ENCODE peak calls at places on chromosomes 3 and 15, in four cellular contexts. F is K562, E is H1, L is GM12878. G is an unnamed sample.

GRCh38 chr3:66532160-66532587 is 31.4 kb upstream of the LRIG1 start:
- DNase-seq in E (peak; percentile 69), F (no peak), L (no peak), G (no peak)

GRCh38 chr3:64022451-64023186 is 675 bp downstream of the PSMD6 start:
- DNase-seq in L (no peak), F (no peak), E (no peak), G (no peak)

GRCh38 chr3:4996771-4997291 is 17.6 kb downstream of the BHLHE40 start:
- DNase-seq in F (peak; percentile 42), L (no peak), E (no peak), G (no peak)

GRCh38 chr3:46866720-46867549 is 3.7 kb upstream of the MYL3 start:
- DNase-seq in E (no peak), F (peak; percentile 91), L (no peak), G (peak; percentile 21)

GRCh38 chr3:11195721-11196332 is 41.5 kb downstream of the HRH1 start:
- DNase-seq in E (no peak), L (no peak), F (no peak), G (peak; percentile 56)

GRCh38 chr3:37768107-37768809 is 93.4 kb upstream of the CTDSPL start:
- DNase-seq in L (no peak), F (no peak), E (no peak), G (peak; percentile 37)

GRCh38 chr3:63967675-63968611 is 55.4 kb downstream of the PSMD6 start:
- DNase-seq in E (no peak), L (peak; percentile 53), F (no peak), G (peak; percentile 70)

GRCh38 chr3:126888186-126888760 is 94.6 kb upstream of the PLXNA1 start:
- DNase-seq in E (no peak), F (no peak), L (no peak), G (no peak)

GRCh38 chr3:25585361-25586166 is 79.1 kb downstream of the TOP2B start:
- DNase-seq in L (no peak), F (no peak), E (no peak), G (peak; percentile 17)

GRCh38 chr3:66371432-66371831 is 129.4 kb downstream of the LRIG1 start:
- DNase-seq in E (no peak), F (no peak), L (no peak), G (no peak)

GRCh38 chr3:175620532-175620931 is 761.4 kb downstream of the NAALADL2 start:
- DNase-seq in L (no peak), F (no peak), E (no peak), G (no peak)

GRCh38 chr3:159734681-159735080 is 254.0 kb upstream of the IL12A start:
- DNase-seq in E (no peak), L (no peak), F (no peak), G (no peak)

GRCh38 chr15:99409097-99409473 is 156.7 kb upstream of the MEF2A start:
- DNase-seq in L (no peak), F (no peak), E (peak; percentile 49), G (peak; percentile 60)

GRCh38 chr3:76585794-76586392 is 454.0 kb upstream of the ROBO2 start:
- DNase-seq in E (no peak), L (no peak), F (peak; percentile 2), G (peak; percentile 32)

GRCh38 chr15:71141572-71141971 is 26.3 kb downstream of the THSD4 start:
- DNase-seq in F (no peak), E (no peak), L (no peak), G (no peak)

GRCh38 chr15:41691471-41691870 is 31.3 kb downstream of the MGA start:
- DNase-seq in L (no peak), F (no peak), E (no peak), G (no peak)

GRCh38 chr3:102460579-102460978 is 25.8 kb downstream of the ZPLD1 start:
- DNase-seq in E (no peak), F (no peak), L (no peak), G (peak; percentile 3)

GRCh38 chr3:4766263-4766662 is 213.0 kb upstream of the BHLHE40 start:
- DNase-seq in L (no peak), E (no peak), F (no peak), G (no peak)

GRCh38 chr15:101023501-101024110 is 104.4 kb downstream of the LRRK1 start:
- DNase-seq in F (no peak), E (no peak), L (no peak), G (no peak)

GRCh38 chr3:43371494-43371893 is 85.2 kb downstream of the SNRK start:
- DNase-seq in F (no peak), L (no peak), E (no peak), G (no peak)

GRCh38 chr15:97082835-97083234 is 752.3 kb downstream of the NR2F2 start:
- DNase-seq in E (no peak), L (no peak), F (no peak), G (no peak)

GRCh38 chr15:101084801-101085200 is 165.6 kb downstream of the LRRK1 start:
- DNase-seq in L (no peak), F (no peak), E (no peak), G (no peak)

GRCh38 chr3:14699643-14700042 is 24.7 kb downstream of the C3orf20 start:
- DNase-seq in F (no peak), E (no peak), L (no peak), G (no peak)

GRCh38 chr3:38479431-38480092 is 16.6 kb upstream of the EXOG start:
- DNase-seq in F (peak; percentile 69), L (no peak), E (peak; percentile 25), G (peak; percentile 62)

GRCh38 chr3:11650391-11650790 is 6.7 kb upstream of the VGLL4 start:
- DNase-seq in E (no peak), F (no peak), L (no peak), G (no peak)

GRCh38 chr15:41866263-41866703 is 27.6 kb downstream of the SPTBN5 start:
- DNase-seq in L (no peak), F (no peak), E (no peak), G (no peak)

DNA sequence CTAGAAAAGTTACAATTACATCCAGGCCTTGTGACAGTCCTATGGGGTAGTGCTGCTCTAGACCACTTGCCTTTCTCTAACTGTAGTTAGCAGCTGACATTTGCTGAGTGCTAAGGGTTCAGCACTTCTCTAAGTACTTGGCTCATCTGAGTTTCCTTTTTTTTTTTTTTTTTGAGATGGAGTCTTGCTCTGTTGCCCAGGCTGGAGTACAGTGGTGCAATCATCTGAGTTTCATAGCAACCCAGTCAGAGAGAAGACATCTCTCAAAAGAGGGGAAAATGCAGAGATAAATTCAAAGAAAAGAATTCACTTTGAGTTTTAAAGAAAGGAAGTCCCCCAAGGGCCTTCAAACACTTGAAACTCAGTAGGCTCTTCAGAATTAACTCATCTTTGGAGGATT is 130.8 kb downstream of the MYLK start:
- DNase-seq in L (no peak), F (no peak), E (no peak), G (no peak)
- H3K4me1 ChIP-seq in L (no peaks in the 10 kb centered on the region), F (no peaks in the 10 kb centered on the region), E (no peaks in the 10 kb centered on the region), G (peaks cover 42% of the 10 kb centered on the region)

GRCh38 chr3:129609591-129610169 is 3.2 kb upstream of the PLXND1 start:
- DNase-seq in F (no peak), L (no peak), E (no peak), G (peak; percentile 61)
- TF ChIP-seq USF2 in F (no peak), L (no peak), E (no peak), G (no peak)

GRCh38 chr3:78724886-78725285 is 1042.9 kb downstream of the ROBO1 start:
- DNase-seq in L (no peak), E (no peak), F (no peak), G (no peak)
- TF ChIP-seq CHD1 in L (no peak), E (no peak), F (no peak), G (no peak)

GRCh38 chr3:85594648-85595047 is 635.9 kb downstream of the CADM2 start:
- DNase-seq in L (no peak), E (no peak), F (no peak), G (no peak)

GRCh38 chr3:85589145-85589544 is 630.4 kb downstream of the CADM2 start:
- DNase-seq in E (no peak), F (no peak), L (no peak), G (peak; percentile 7)

DNA sequence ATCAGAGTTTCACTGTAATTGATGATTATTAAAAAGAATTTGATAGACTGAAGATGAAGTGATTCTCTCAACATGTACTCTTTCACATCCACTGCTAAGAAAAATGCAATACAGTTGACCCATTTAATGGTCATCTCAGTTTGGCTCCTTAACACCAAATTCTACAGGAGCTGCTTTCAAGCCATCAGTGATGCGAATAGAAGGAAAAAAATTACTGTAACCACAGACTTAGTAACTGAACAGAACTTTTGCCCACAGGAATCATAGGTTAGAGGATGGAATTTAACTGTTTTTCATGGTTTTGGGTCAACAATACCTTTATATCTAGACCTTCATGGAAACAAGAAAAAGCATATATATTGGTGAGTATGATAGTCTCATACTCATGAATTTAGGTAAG is 633.5 kb downstream of the CADM2 start:
- DNase-seq in F (no peak), E (no peak), L (no peak), G (no peak)
- H3K4me1 ChIP-seq in F (no peaks in the 10 kb centered on the region), E (no peaks in the 10 kb centered on the region), L (no peaks in the 10 kb centered on the region), G (no peaks in the 10 kb centered on the region)

GRCh38 chr3:156513619-156514018 is 41.3 kb downstream of the SSR3 start:
- DNase-seq in L (no peak), F (no peak), E (no peak), G (no peak)

GRCh38 chr3:156507285-156507684 is 47.6 kb downstream of the SSR3 start:
- DNase-seq in F (no peak), L (no peak), E (no peak), G (peak; percentile 31)

GRCh38 chr3:156511987-156512677 is 42.8 kb downstream of the SSR3 start:
- DNase-seq in L (no peak), F (no peak), E (no peak), G (no peak)

DNA sequence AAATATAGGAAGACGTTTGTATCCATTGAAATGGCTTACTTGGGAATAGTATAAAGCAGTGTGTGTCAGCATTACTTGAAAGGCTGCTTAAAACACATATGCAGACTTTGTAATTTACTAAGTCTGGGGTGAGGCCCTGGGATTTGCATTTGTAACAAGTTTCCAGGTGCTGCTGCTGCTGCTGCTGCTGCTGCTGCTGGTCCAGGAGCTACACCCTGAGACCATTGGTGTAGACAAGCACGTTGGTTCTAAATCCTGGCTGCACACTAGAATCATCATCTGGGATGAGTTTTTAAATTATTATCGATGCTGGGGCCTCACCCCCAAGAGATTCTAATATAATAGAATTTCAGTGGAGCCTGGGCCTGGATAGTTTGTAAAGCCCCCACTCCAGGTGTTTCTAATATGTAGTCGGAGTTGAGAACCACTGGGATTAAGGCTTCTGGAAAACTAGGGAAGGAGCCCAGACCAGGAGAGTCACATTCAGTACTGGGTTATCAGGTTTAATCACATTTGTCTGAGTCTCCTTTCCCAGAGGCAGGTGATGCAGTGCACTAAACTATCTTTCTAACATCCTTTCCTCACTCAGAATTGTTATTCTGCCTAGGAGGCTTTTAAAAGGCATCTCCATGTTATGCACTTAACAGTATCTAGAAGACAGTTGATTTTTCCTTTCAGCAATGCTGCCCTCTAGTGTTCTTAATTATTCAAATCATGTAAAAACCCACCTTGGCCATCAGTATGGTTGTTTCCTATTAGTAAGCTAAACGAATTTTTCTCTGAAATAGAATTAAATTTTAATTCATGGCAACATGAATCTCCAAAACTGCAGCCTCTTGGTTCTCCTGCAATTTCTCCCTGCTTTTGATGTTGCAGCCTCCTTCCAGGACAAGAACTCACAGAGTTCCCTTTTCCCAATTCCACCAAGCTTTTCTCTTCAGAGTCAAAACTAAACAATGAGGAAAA is 45.4 kb downstream of the SSR3 start:
- DNase-seq in E (no peak), F (peak; percentile 63), L (no peak), G (peak; percentile 66)
- TF ChIP-seq USF2 in E (no peak), F (no peak), L (no peak), G (no peak)

DNA sequence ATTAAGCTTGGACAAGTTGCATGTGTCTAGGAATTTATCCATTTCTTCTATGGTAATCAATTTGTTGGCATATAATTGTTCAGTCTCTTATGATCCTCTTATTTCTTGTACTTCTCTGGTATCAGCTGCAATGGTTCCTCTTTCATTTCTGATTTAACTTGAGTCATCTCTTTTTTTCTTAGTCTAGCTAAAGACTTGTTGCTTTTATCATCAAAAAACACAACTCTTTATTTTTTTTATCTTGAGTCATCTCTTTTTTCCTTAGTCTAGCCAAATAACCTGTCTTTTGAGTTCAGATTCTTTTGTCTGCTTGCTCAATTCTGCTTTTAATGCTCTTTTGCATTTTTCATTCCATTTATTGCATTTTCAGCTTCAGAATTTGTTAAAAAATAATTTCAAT is 37.3 kb downstream of the UBE3A start:
- DNase-seq in F (no peak), L (no peak), E (no peak), G (peak; percentile 52)
- TF ChIP-seq CHD1 in F (no peak), L (no peak), E (no peak), G (no peak)